ENCODE peak calls at places on chromosomes 13 and 19, in five cellular contexts. One of them, this sample, is unnamed. For H3K4me1 and H3K79me2, the result is how much of the 10 kb centered on the place peaks cover.

GRCh38 chr13:113059891-113060290 is 45.7 kb upstream of the F7 start:
- DNase-seq in PC-3: no peak
- DNase-seq in neural progenitor cell: no peak
- DNase-seq in GM23338: peak
- DNase-seq in GM23248: no peak
- DNase-seq in this sample: no peak

GRCh38 chr13:110054041-110054440 is 252.9 kb downstream of the COL4A1 start:
- DNase-seq in GM23248: no peak
- DNase-seq in PC-3: no peak
- DNase-seq in neural progenitor cell: no peak
- DNase-seq in GM23338: no peak
- DNase-seq in this sample: no peak

GRCh38 chr13:47588676-47589075 is 412.4 kb downstream of the SUCLA2 start:
- DNase-seq in PC-3: no peak
- DNase-seq in neural progenitor cell: no peak
- DNase-seq in GM23248: no peak
- DNase-seq in GM23338: peak
- DNase-seq in this sample: no peak

GRCh38 chr13:113413178-113413897 is 40.0 kb downstream of the ADPRHL1 start:
- DNase-seq in PC-3: no peak
- DNase-seq in GM23248: no peak
- DNase-seq in neural progenitor cell: no peak
- DNase-seq in GM23338: no peak
- DNase-seq in this sample: no peak

GRCh38 chr19:11422163-11423068 is 3.3 kb upstream of the RGL3 start:
- DNase-seq in neural progenitor cell: peak
- DNase-seq in PC-3: no peak
- DNase-seq in GM23248: peak
- DNase-seq in GM23338: peak
- DNase-seq in this sample: peak

GRCh38 chr13:43374621-43375020 is 351.2 kb downstream of the DNAJC15 start:
- DNase-seq in neural progenitor cell: no peak
- DNase-seq in PC-3: no peak
- DNase-seq in GM23248: peak
- DNase-seq in GM23338: no peak
- DNase-seq in this sample: no peak

GRCh38 chr13:47109028-47109427 is 212.2 kb upstream of the HTR2A start:
- DNase-seq in PC-3: peak
- DNase-seq in neural progenitor cell: no peak
- DNase-seq in GM23338: no peak
- DNase-seq in GM23248: no peak
- DNase-seq in this sample: no peak

GRCh38 chr13:113947321-113948033 is 26.4 kb downstream of the C13orf46 start:
- DNase-seq in GM23248: peak
- DNase-seq in GM23338: peak
- DNase-seq in neural progenitor cell: peak
- DNase-seq in PC-3: peak
- DNase-seq in this sample: no peak

GRCh38 chr19:31349160-31349881 is at the start of gene TSHZ3:
- DNase-seq in PC-3: peak
- DNase-seq in GM23338: peak
- DNase-seq in neural progenitor cell: peak
- DNase-seq in GM23248: peak
- DNase-seq in this sample: no peak

GRCh38 chr19:33219261-33219812 is 6.3 kb downstream of the SLC7A10 start:
- DNase-seq in GM23338: peak
- DNase-seq in GM23248: no peak
- DNase-seq in neural progenitor cell: peak
- DNase-seq in PC-3: no peak
- DNase-seq in this sample: no peak

GRCh38 chr19:38664503-38665211 is 17.2 kb downstream of the ACTN4 start:
- DNase-seq in GM23248: no peak
- DNase-seq in PC-3: no peak
- DNase-seq in GM23338: no peak
- DNase-seq in neural progenitor cell: no peak
- DNase-seq in this sample: peak

GRCh38 chr13:90696656-90697055 is 650.8 kb upstream of the MIR17HG start:
- DNase-seq in GM23338: peak
- DNase-seq in GM23248: peak
- DNase-seq in neural progenitor cell: no peak
- DNase-seq in PC-3: peak
- DNase-seq in this sample: no peak

GRCh38 chr19:34880034-34880433 is 46.7 kb upstream of the ZNF30 start:
- DNase-seq in GM23248: no peak
- DNase-seq in neural progenitor cell: no peak
- DNase-seq in GM23338: no peak
- DNase-seq in PC-3: no peak
- DNase-seq in this sample: no peak

GRCh38 chr13:29481603-29482002 is 113.9 kb downstream of the SLC7A1 start:
- DNase-seq in neural progenitor cell: no peak
- DNase-seq in PC-3: no peak
- DNase-seq in GM23338: no peak
- DNase-seq in GM23248: no peak
- DNase-seq in this sample: no peak

GRCh38 chr19:31283701-31284100 is 65.5 kb downstream of the TSHZ3 start:
- DNase-seq in neural progenitor cell: no peak
- DNase-seq in PC-3: no peak
- DNase-seq in GM23248: no peak
- DNase-seq in GM23338: peak
- DNase-seq in this sample: no peak

GRCh38 chr19:1608414-1609391 is 3.4 kb upstream of the UQCR11 start:
- DNase-seq in neural progenitor cell: no peak
- DNase-seq in PC-3: peak
- DNase-seq in GM23248: peak
- DNase-seq in GM23338: peak
- DNase-seq in this sample: peak

GRCh38 chr19:7852851-7853759 is 21.1 kb downstream of the PRR36 start:
- DNase-seq in neural progenitor cell: peak
- DNase-seq in PC-3: peak
- DNase-seq in GM23248: peak
- DNase-seq in GM23338: peak
- DNase-seq in this sample: peak

GRCh38 chr19:1837625-1838105 is 10.6 kb downstream of the REXO1 start:
- DNase-seq in PC-3: peak
- DNase-seq in GM23248: peak
- DNase-seq in GM23338: peak
- DNase-seq in neural progenitor cell: peak
- DNase-seq in this sample: peak

GRCh38 chr13:105346141-105346766 is 1189.2 kb downstream of the EFNB2 start:
- DNase-seq in GM23248: peak
- DNase-seq in PC-3: peak
- DNase-seq in GM23338: no peak
- DNase-seq in neural progenitor cell: no peak
- DNase-seq in this sample: no peak

GRCh38 chr19:11261431-11261901 is 858 bp downstream of the DOCK6 start:
- DNase-seq in PC-3: no peak
- DNase-seq in GM23338: peak
- DNase-seq in neural progenitor cell: peak
- DNase-seq in GM23248: no peak
- DNase-seq in this sample: no peak

GRCh38 chr19:49475191-49475932 is 1.3 kb downstream of the FLT3LG start:
- DNase-seq in GM23338: no peak
- DNase-seq in neural progenitor cell: no peak
- DNase-seq in PC-3: no peak
- DNase-seq in GM23248: peak
- DNase-seq in this sample: no peak

GRCh38 chr13:49681837-49682236 is 9.4 kb downstream of the EBPL start:
- DNase-seq in neural progenitor cell: peak
- DNase-seq in PC-3: peak
- DNase-seq in GM23338: no peak
- DNase-seq in GM23248: peak
- DNase-seq in this sample: no peak

GRCh38 chr13:50236898-50237318 is 221.7 kb downstream of the KCNRG start:
- DNase-seq in GM23338: no peak
- DNase-seq in PC-3: no peak
- DNase-seq in neural progenitor cell: no peak
- DNase-seq in GM23248: no peak
- DNase-seq in this sample: no peak

GRCh38 chr19:44607049-44607448 is 6.3 kb upstream of the IGSF23 start:
- DNase-seq in GM23338: no peak
- DNase-seq in neural progenitor cell: no peak
- DNase-seq in GM23248: peak
- DNase-seq in PC-3: peak
- DNase-seq in this sample: no peak

GRCh38 chr13:50323440-50324070 is 308.3 kb downstream of the KCNRG start:
- DNase-seq in GM23338: no peak
- DNase-seq in PC-3: peak
- DNase-seq in GM23248: peak
- DNase-seq in neural progenitor cell: no peak
- DNase-seq in this sample: no peak

GRCh38 chr19:35144600-35145436 is 1.8 kb downstream of the FXYD7 start:
- DNase-seq in GM23248: no peak
- DNase-seq in GM23338: peak
- DNase-seq in PC-3: peak
- DNase-seq in neural progenitor cell: peak
- DNase-seq in this sample: peak

GRCh38 chr13:93549326-93549855 is 322.8 kb downstream of the GPC6 start:
- DNase-seq in PC-3: no peak
- DNase-seq in neural progenitor cell: no peak
- DNase-seq in GM23248: peak
- DNase-seq in GM23338: no peak
- DNase-seq in this sample: no peak

GRCh38 chr13:40518481-40518882 is 148.0 kb downstream of the FOXO1 start:
- DNase-seq in GM23338: no peak
- DNase-seq in GM23248: no peak
- DNase-seq in PC-3: no peak
- DNase-seq in neural progenitor cell: no peak
- DNase-seq in this sample: no peak

DNA sequence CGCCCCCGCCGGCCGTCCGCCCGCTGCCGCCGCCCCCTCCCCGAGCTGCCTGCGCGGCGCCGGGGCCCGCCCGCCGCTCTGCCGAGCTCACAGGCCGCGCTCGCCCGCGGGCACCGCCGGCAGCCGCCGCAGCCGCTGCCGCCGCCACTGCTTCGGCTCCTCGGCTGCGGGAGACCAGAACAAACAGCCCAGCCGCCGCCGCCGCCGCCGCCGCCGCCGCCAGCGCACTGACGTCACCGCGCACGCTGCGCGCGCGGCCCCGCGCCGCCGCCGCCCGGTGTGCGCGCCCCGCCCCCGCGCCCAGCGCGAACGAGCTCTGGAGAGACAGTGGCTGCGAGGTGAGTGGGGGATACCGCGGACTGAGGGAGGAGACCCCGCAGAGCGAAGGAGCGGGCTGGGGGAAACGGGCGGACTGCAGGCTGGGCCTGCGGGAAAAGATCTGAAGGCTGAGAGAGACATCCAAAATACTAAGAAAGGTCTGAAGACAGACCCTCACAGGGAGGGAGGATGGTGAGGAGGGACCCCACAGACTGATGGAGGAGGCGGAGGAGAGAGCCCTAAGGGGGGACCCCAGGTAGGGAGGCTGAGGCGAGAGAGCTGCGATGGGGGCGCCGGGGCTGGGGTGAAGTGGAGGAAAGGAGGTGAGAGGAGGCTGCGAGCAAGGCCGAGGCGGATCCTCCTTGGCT is at the start of gene BRD4:
- DNase-seq in PC-3: peak
- DNase-seq in GM23338: peak
- DNase-seq in GM23248: peak
- DNase-seq in neural progenitor cell: peak
- DNase-seq in this sample: peak
- H3K4me1 ChIP-seq in PC-3: under half
- H3K4me1 ChIP-seq in GM23338: under half
- H3K4me1 ChIP-seq in GM23248: under half
- H3K4me1 ChIP-seq in neural progenitor cell: under half
- H3K4me1 ChIP-seq in this sample: half or more

DNA sequence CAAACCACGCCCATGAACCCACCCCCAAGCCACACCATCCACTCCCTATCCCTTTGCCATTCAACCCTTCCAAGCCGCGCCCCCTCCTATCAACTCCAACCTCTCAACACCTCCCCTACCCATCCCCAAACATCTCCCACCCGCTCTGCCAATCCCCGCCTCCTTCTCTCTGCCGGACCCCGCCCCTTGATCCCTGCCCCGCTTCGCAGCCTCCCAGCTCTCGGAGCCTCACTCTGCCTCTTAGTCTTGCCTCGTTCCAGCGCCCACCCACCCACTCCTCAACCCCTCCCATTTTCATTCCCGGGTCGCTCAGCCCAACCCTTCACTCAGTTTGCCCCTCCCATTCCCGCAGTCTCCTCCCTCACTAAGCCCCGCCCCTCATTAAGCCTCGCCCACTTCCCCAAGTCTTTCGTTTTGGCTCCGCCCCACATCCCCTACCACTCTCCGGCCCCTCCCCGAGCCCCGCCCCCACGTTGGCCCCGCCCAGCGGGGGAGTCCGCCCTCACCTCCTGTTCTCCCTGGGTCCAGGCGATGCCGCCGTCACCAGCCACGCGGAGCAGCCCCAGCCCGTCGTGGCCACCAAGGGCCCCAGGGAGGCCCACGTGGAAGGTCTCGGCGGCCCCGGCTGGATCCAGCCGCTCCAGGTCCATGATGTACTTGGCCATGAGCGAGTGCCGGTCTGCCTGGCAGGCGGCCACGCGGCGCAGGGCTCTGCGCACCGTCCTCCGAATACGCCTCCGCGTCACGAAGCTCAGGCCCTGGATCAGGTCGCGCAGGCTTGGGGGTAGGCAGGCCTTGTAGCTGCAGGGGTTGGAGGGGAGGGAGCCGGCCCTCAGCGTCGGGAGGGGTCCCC is 5.7 kb downstream of the JAK3 start:
- DNase-seq in GM23338: peak
- DNase-seq in neural progenitor cell: peak
- DNase-seq in PC-3: peak
- DNase-seq in GM23248: peak
- DNase-seq in this sample: peak
- TF ChIP-seq EZH2phosphoT487 in GM23338: no peak
- TF ChIP-seq EZH2phosphoT487 in neural progenitor cell: no peak
- TF ChIP-seq EZH2phosphoT487 in PC-3: no peak
- TF ChIP-seq EZH2phosphoT487 in GM23248: no peak
- TF ChIP-seq EZH2phosphoT487 in this sample: no peak

GRCh38 chr13:51679616-51680015 is 95.4 kb downstream of the WDFY2 start:
- DNase-seq in GM23248: no peak
- DNase-seq in PC-3: no peak
- DNase-seq in GM23338: no peak
- DNase-seq in neural progenitor cell: no peak
- DNase-seq in this sample: no peak

GRCh38 chr13:51675385-51675784 is 91.1 kb downstream of the WDFY2 start:
- DNase-seq in GM23248: no peak
- DNase-seq in GM23338: no peak
- DNase-seq in PC-3: no peak
- DNase-seq in neural progenitor cell: no peak
- DNase-seq in this sample: no peak

GRCh38 chr13:51675877-51676276 is 91.6 kb downstream of the WDFY2 start:
- DNase-seq in GM23248: no peak
- DNase-seq in PC-3: no peak
- DNase-seq in neural progenitor cell: no peak
- DNase-seq in GM23338: peak
- DNase-seq in this sample: no peak

GRCh38 chr13:51674276-51674675 is 90.0 kb downstream of the WDFY2 start:
- DNase-seq in GM23338: peak
- DNase-seq in GM23248: no peak
- DNase-seq in neural progenitor cell: peak
- DNase-seq in PC-3: peak
- DNase-seq in this sample: no peak

GRCh38 chr13:51676739-51677138 is 92.5 kb downstream of the WDFY2 start:
- DNase-seq in neural progenitor cell: no peak
- DNase-seq in GM23338: no peak
- DNase-seq in GM23248: no peak
- DNase-seq in PC-3: no peak
- DNase-seq in this sample: no peak
- H3K79me2 ChIP-seq in neural progenitor cell: under half
- H3K79me2 ChIP-seq in GM23338: half or more
- H3K79me2 ChIP-seq in GM23248: half or more
- H3K79me2 ChIP-seq in PC-3: under half
- H3K79me2 ChIP-seq in this sample: under half

GRCh38 chr19:14577885-14578427 is 4.9 kb upstream of the CLEC17A start:
- DNase-seq in PC-3: peak
- DNase-seq in GM23248: no peak
- DNase-seq in neural progenitor cell: peak
- DNase-seq in GM23338: peak
- DNase-seq in this sample: peak
- H3K4me1 ChIP-seq in PC-3: under half
- H3K4me1 ChIP-seq in GM23248: under half
- H3K4me1 ChIP-seq in neural progenitor cell: under half
- H3K4me1 ChIP-seq in GM23338: under half
- H3K4me1 ChIP-seq in this sample: half or more

This sample was measured in OCI-LY7.